ENCODE peak calls at places on chromosomes 7 and 10, in seven cellular contexts. One of them, this sample, is unnamed.

GRCh38 chr7:151351967-151352366 is 10.4 kb downstream of the NUB1 start:
- DNase-seq in mucosa of gallbladder: peak; percentile 19
- DNase-seq in Ammon's horn: no peak
- DNase-seq in K562: no peak
- DNase-seq in activated effector memory CD4-positive, alpha-beta T cell treated with Interleukin-2 at 50 U/mL for 16 hours: peak; percentile 44
- DNase-seq in NCI-H345: no peak
- DNase-seq in stimulated activated CD4-positive, alpha-beta T cell treated with anti-CD3 and anti-CD28 coated beads, TNF-alpha, amount 100 ng/mL, for 4 hours: no peak
- DNase-seq in this sample: no peak

GRCh38 chr7:27107901-27108381 is 5.5 kb upstream of the HOXA2 start:
- DNase-seq in mucosa of gallbladder: no peak
- DNase-seq in Ammon's horn: no peak
- DNase-seq in K562: no peak
- DNase-seq in activated effector memory CD4-positive, alpha-beta T cell treated with Interleukin-2 at 50 U/mL for 16 hours: no peak
- DNase-seq in NCI-H345: no peak
- DNase-seq in stimulated activated CD4-positive, alpha-beta T cell treated with anti-CD3 and anti-CD28 coated beads, TNF-alpha, amount 100 ng/mL, for 4 hours: no peak
- DNase-seq in this sample: no peak

GRCh38 chr7:86645676-86646276 is 2.1 kb downstream of the GRM3 start:
- DNase-seq in mucosa of gallbladder: no peak
- DNase-seq in Ammon's horn: no peak
- DNase-seq in K562: no peak
- DNase-seq in activated effector memory CD4-positive, alpha-beta T cell treated with Interleukin-2 at 50 U/mL for 16 hours: no peak
- DNase-seq in NCI-H345: no peak
- DNase-seq in stimulated activated CD4-positive, alpha-beta T cell treated with anti-CD3 and anti-CD28 coated beads, TNF-alpha, amount 100 ng/mL, for 4 hours: no peak
- DNase-seq in this sample: no peak

GRCh38 chr7:49773939-49774458 is 561 bp downstream of the VWC2 start:
- DNase-seq in mucosa of gallbladder: no peak
- DNase-seq in Ammon's horn: no peak
- DNase-seq in K562: no peak
- DNase-seq in activated effector memory CD4-positive, alpha-beta T cell treated with Interleukin-2 at 50 U/mL for 16 hours: no peak
- DNase-seq in NCI-H345: peak; percentile 42
- DNase-seq in stimulated activated CD4-positive, alpha-beta T cell treated with anti-CD3 and anti-CD28 coated beads, TNF-alpha, amount 100 ng/mL, for 4 hours: no peak
- DNase-seq in this sample: peak; percentile 42

GRCh38 chr7:66281678-66282593 is 76.8 kb downstream of the TPST1 start:
- DNase-seq in mucosa of gallbladder: no peak
- DNase-seq in Ammon's horn: peak; percentile 37
- DNase-seq in K562: peak; percentile 59
- DNase-seq in activated effector memory CD4-positive, alpha-beta T cell treated with Interleukin-2 at 50 U/mL for 16 hours: no peak
- DNase-seq in NCI-H345: no peak
- DNase-seq in stimulated activated CD4-positive, alpha-beta T cell treated with anti-CD3 and anti-CD28 coated beads, TNF-alpha, amount 100 ng/mL, for 4 hours: no peak
- DNase-seq in this sample: no peak

GRCh38 chr7:155640629-155641028 is 3.8 kb upstream of the RBM33 start:
- DNase-seq in mucosa of gallbladder: no peak
- DNase-seq in Ammon's horn: no peak
- DNase-seq in K562: no peak
- DNase-seq in activated effector memory CD4-positive, alpha-beta T cell treated with Interleukin-2 at 50 U/mL for 16 hours: no peak
- DNase-seq in NCI-H345: no peak
- DNase-seq in stimulated activated CD4-positive, alpha-beta T cell treated with anti-CD3 and anti-CD28 coated beads, TNF-alpha, amount 100 ng/mL, for 4 hours: no peak
- DNase-seq in this sample: no peak

GRCh38 chr7:25633420-25633819 is 405.1 kb upstream of the NPVF start:
- DNase-seq in mucosa of gallbladder: no peak
- DNase-seq in Ammon's horn: no peak
- DNase-seq in K562: no peak
- DNase-seq in activated effector memory CD4-positive, alpha-beta T cell treated with Interleukin-2 at 50 U/mL for 16 hours: no peak
- DNase-seq in NCI-H345: no peak
- DNase-seq in stimulated activated CD4-positive, alpha-beta T cell treated with anti-CD3 and anti-CD28 coated beads, TNF-alpha, amount 100 ng/mL, for 4 hours: no peak
- DNase-seq in this sample: no peak

GRCh38 chr10:118914626-118915025 is 114.9 kb upstream of the NANOS1 start:
- DNase-seq in mucosa of gallbladder: no peak
- DNase-seq in Ammon's horn: peak; percentile 43
- DNase-seq in K562: no peak
- DNase-seq in activated effector memory CD4-positive, alpha-beta T cell treated with Interleukin-2 at 50 U/mL for 16 hours: no peak
- DNase-seq in NCI-H345: no peak
- DNase-seq in stimulated activated CD4-positive, alpha-beta T cell treated with anti-CD3 and anti-CD28 coated beads, TNF-alpha, amount 100 ng/mL, for 4 hours: no peak
- DNase-seq in this sample: no peak